ENCODE peak calls at places on chromosomes 13 and 19, in six cellular contexts. H, D, Y, N, F and J are unnamed samples.

GRCh38 chr13:76993021-76993420 is 1.1 kb downstream of the CLN5 start:
- DNase-seq in D (no peak), Y (no peak), N (no peak), H (no peak), F (no peak), J (no peak)

GRCh38 chr13:112453207-112453829 is 77.2 kb downstream of the SPACA7 start:
- DNase-seq in F (no peak), Y (no peak), N (no peak), H (no peak), D (no peak), J (no peak)

GRCh38 chr13:101455863-101456262 is 3.4 kb downstream of the ITGBL1 start:
- DNase-seq in F (no peak), D (peak; percentile 82), Y (no peak), N (no peak), H (no peak), J (peak; percentile 62)

GRCh38 chr13:44075113-44075512 is 195.4 kb downstream of the LACC1 start:
- DNase-seq in F (no peak), H (no peak), D (no peak), Y (no peak), N (no peak), J (no peak)

GRCh38 chr13:80359459-80360297 is 18.8 kb upstream of the SPRY2 start:
- DNase-seq in H (peak; percentile 22), N (no peak), Y (no peak), F (peak; percentile 34), D (no peak), J (no peak)

GRCh38 chr19:10797078-10797477 is 38.9 kb downstream of the TMED1 start:
- DNase-seq in F (no peak), N (no peak), Y (no peak), H (no peak), D (no peak), J (no peak)

GRCh38 chr19:53576941-53577653 is 39.2 kb downstream of the ZNF331 start:
- DNase-seq in Y (no peak), N (no peak), F (no peak), D (no peak), H (no peak), J (no peak)

GRCh38 chr13:49125964-49126363 is 94.2 kb upstream of the MLNR start:
- DNase-seq in Y (no peak), D (no peak), N (no peak), H (no peak), F (no peak), J (no peak)

GRCh38 chr13:52945348-52945747 is 83.3 kb upstream of the OLFM4 start:
- DNase-seq in N (peak; percentile 71), Y (no peak), H (no peak), F (no peak), D (no peak), J (no peak)

GRCh38 chr13:36344886-36345437 is 1.2 kb downstream of the SPART start:
- DNase-seq in H (peak; percentile 33), F (no peak), Y (no peak), N (peak; percentile 43), D (no peak), J (no peak)

GRCh38 chr13:111044087-111044830 is 70.9 kb upstream of the ARHGEF7 start:
- DNase-seq in F (no peak), D (no peak), Y (no peak), H (no peak), N (no peak), J (no peak)

GRCh38 chr19:46297700-46298476 is 1.0 kb downstream of the HIF3A start:
- DNase-seq in N (no peak), D (no peak), Y (no peak), H (no peak), F (no peak), J (no peak)

GRCh38 chr13:21528616-21529015 is 69.5 kb upstream of the ZDHHC20 start:
- DNase-seq in F (no peak), H (no peak), D (peak; percentile 68), N (no peak), Y (no peak), J (no peak)

GRCh38 chr13:105436946-105437345 is 1098.5 kb downstream of the EFNB2 start:
- DNase-seq in D (no peak), F (peak; percentile 3), H (no peak), Y (no peak), N (no peak), J (no peak)

GRCh38 chr19:51807111-51807701 is 12.2 kb downstream of the FPR3 start:
- DNase-seq in D (no peak), F (no peak), Y (no peak), N (peak; percentile 16), H (no peak), J (no peak)

GRCh38 chr13:51797664-51798488 is 6.1 kb downstream of the DHRS12 start:
- DNase-seq in Y (peak; percentile 68), D (no peak), F (peak; percentile 38), H (peak; percentile 25), N (peak; percentile 67), J (no peak)

GRCh38 chr13:46124531-46124966 is 19.7 kb upstream of the CPB2 start:
- DNase-seq in D (no peak), N (peak; percentile 79), Y (peak; percentile 13), H (no peak), F (no peak), J (no peak)

GRCh38 chr13:43411741-43412140 is 375.0 kb downstream of the ENOX1 start:
- DNase-seq in D (no peak), N (no peak), F (no peak), H (no peak), Y (no peak), J (no peak)